ENCODE peak calls at places on chromosomes 6 and 20, in six cellular contexts. I, U, Q, H, E and X are unnamed samples.

GRCh38 chr20:20740595-20740994 is 28.2 kb upstream of the RALGAPA2 start:
- DNase-seq in I (no peak), U (no peak), Q (no peak), H (no peak), E (no peak), X (no peak)

GRCh38 chr6:106746660-106747059 is 117.3 kb downstream of the QRSL1 start:
- DNase-seq in I (no peak), U (no peak), Q (peak), H (no peak), E (no peak), X (peak)

GRCh38 chr6:148746363-148747144 is at the start of gene UST:
- DNase-seq in I (peak), U (peak), Q (peak), H (peak), E (peak), X (peak)

GRCh38 chr6:2853766-2854393 is 12.2 kb upstream of the SERPINB1 start:
- DNase-seq in I (no peak), U (no peak), Q (peak), H (peak), E (no peak), X (peak)

GRCh38 chr20:38094968-38095689 is 61.6 kb downstream of the RPRD1B start:
- DNase-seq in I (no peak), U (peak), Q (peak), H (peak), E (no peak), X (no peak)

GRCh38 chr6:2078888-2079287 is 166.5 kb downstream of the GMDS start:
- DNase-seq in I (no peak), U (no peak), Q (no peak), H (peak), E (no peak), X (no peak)

GRCh38 chr20:17747431-17747846 is 47.7 kb downstream of the BANF2 start:
- DNase-seq in I (no peak), U (no peak), Q (peak), H (peak), E (no peak), X (peak)

GRCh38 chr6:41785689-41786450 is 1.6 kb upstream of the TOMM6 start:
- DNase-seq in I (no peak), U (no peak), Q (no peak), H (no peak), E (peak), X (peak)

GRCh38 chr20:62664316-62664971 is 22.1 kb downstream of the SLCO4A1 start:
- DNase-seq in I (no peak), U (no peak), Q (no peak), H (no peak), E (no peak), X (no peak)

GRCh38 chr20:60327971-60328660 is 369.9 kb downstream of the CDH26 start:
- DNase-seq in I (no peak), U (no peak), Q (no peak), H (no peak), E (no peak), X (no peak)

GRCh38 chr6:42745083-42745637 is 743 bp downstream of the TBCC start:
- DNase-seq in I (no peak), U (peak), Q (no peak), H (peak), E (no peak), X (peak)

GRCh38 chr6:6661684-6662083 is 73.2 kb downstream of the LY86 start:
- DNase-seq in I (no peak), U (peak), Q (peak), H (no peak), E (no peak), X (peak)

GRCh38 chr6:33702345-33702977 is 9.0 kb downstream of the UQCC2 start:
- DNase-seq in I (no peak), U (no peak), Q (peak), H (peak), E (no peak), X (peak)

GRCh38 chr6:22448311-22448711 is 121.1 kb upstream of the HDGFL1 start:
- DNase-seq in I (no peak), U (no peak), Q (peak), H (no peak), E (no peak), X (peak)

GRCh38 chr6:1607557-1608221 is 2.0 kb upstream of the FOXC1 start:
- DNase-seq in I (no peak), U (no peak), Q (no peak), H (peak), E (no peak), X (no peak)

GRCh38 chr6:162913206-162913605 is 185.4 kb downstream of the PACRG start:
- DNase-seq in I (no peak), U (no peak), Q (no peak), H (no peak), E (no peak), X (no peak)

GRCh38 chr6:44966449-44967091 is 361.6 kb upstream of the RUNX2 start:
- DNase-seq in I (no peak), U (no peak), Q (peak), H (no peak), E (no peak), X (peak)

GRCh38 chr20:37521091-37521771 is at the start of gene NNAT:
- DNase-seq in I (no peak), U (no peak), Q (no peak), H (no peak), E (no peak), X (no peak)

GRCh38 chr6:38152620-38153019 is 333.1 kb downstream of the ZFAND3 start:
- DNase-seq in I (no peak), U (no peak), Q (no peak), H (no peak), E (no peak), X (no peak)

GRCh38 chr20:37898301-37899104 is 4.4 kb upstream of the VSTM2L start:
- DNase-seq in I (no peak), U (no peak), Q (no peak), H (no peak), E (no peak), X (no peak)

GRCh38 chr20:51517839-51518238 is 24.7 kb downstream of the NFATC2 start:
- DNase-seq in I (no peak), U (no peak), Q (no peak), H (no peak), E (no peak), X (no peak)

GRCh38 chr6:31634131-31634530 is 13.6 kb downstream of the PRRC2A start:
- DNase-seq in I (no peak), U (no peak), Q (peak), H (no peak), E (no peak), X (peak)

GRCh38 chr20:40650707-40651106 is 38.3 kb downstream of the MAFB start:
- DNase-seq in I (no peak), U (no peak), Q (no peak), H (no peak), E (no peak), X (no peak)

GRCh38 chr6:3442444-3443220 is 14.2 kb downstream of the SLC22A23 start:
- DNase-seq in I (no peak), U (no peak), Q (peak), H (no peak), E (no peak), X (no peak)

GRCh38 chr6:17601389-17601703 is 1.2 kb downstream of the FAM8A1 start:
- DNase-seq in I (no peak), U (no peak), Q (peak), H (no peak), E (no peak), X (no peak)

GRCh38 chr6:166850677-166851076 is 105.7 kb downstream of the RNASET2 start:
- DNase-seq in I (no peak), U (no peak), Q (no peak), H (no peak), E (no peak), X (no peak)

GRCh38 chr6:12356983-12357972 is 67.1 kb downstream of the EDN1 start:
- DNase-seq in I (no peak), U (no peak), Q (peak), H (peak), E (no peak), X (peak)

GRCh38 chr20:13212750-13213149 is 8.3 kb upstream of the ISM1 start:
- DNase-seq in I (no peak), U (no peak), Q (peak), H (peak), E (no peak), X (peak)

GRCh38 chr6:21185849-21186478 is 407.6 kb upstream of the SOX4 start:
- DNase-seq in I (no peak), U (no peak), Q (no peak), H (no peak), E (no peak), X (no peak)

GRCh38 chr20:17609978-17610377 is 40.1 kb downstream of the DSTN start:
- DNase-seq in I (no peak), U (no peak), Q (no peak), H (no peak), E (no peak), X (no peak)

GRCh38 chr6:168964138-168964892 is 289.3 kb downstream of the THBS2 start:
- DNase-seq in I (no peak), U (no peak), Q (peak), H (no peak), E (no peak), X (peak)

GRCh38 chr20:13749811-13750210 is 34.9 kb downstream of the ESF1 start:
- DNase-seq in I (no peak), U (no peak), Q (no peak), H (no peak), E (no peak), X (no peak)

GRCh38 chr6:117986401-117986800 is 79.3 kb downstream of the SLC35F1 start:
- DNase-seq in I (no peak), U (no peak), Q (no peak), H (no peak), E (no peak), X (no peak)

GRCh38 chr6:150299873-150300485 is 68.8 kb upstream of the IYD start:
- DNase-seq in I (no peak), U (no peak), Q (no peak), H (no peak), E (peak), X (no peak)

GRCh38 chr6:73121421-73121993 is 103.8 kb downstream of the KHDC1L start:
- DNase-seq in I (no peak), U (no peak), Q (peak), H (no peak), E (no peak), X (peak)

GRCh38 chr20:24795444-24795843 is 153.6 kb upstream of the CST7 start:
- DNase-seq in I (no peak), U (no peak), Q (no peak), H (no peak), E (no peak), X (no peak)

GRCh38 chr20:14291502-14291901 is 45.9 kb downstream of the FLRT3 start:
- DNase-seq in I (no peak), U (no peak), Q (no peak), H (no peak), E (no peak), X (no peak)

GRCh38 chr6:78611097-78611625 is 256.2 kb upstream of the IRAK1BP1 start:
- DNase-seq in I (no peak), U (no peak), Q (no peak), H (no peak), E (no peak), X (no peak)

GRCh38 chr6:165081944-165082532 is 227.4 kb downstream of the C6orf118 start:
- DNase-seq in I (no peak), U (no peak), Q (no peak), H (peak), E (no peak), X (no peak)

GRCh38 chr20:4835244-4836177 is 113.8 kb downstream of the PRND start:
- DNase-seq in I (no peak), U (peak), Q (peak), H (no peak), E (peak), X (peak)

GRCh38 chr20:39433461-39433860 is 471.3 kb downstream of the DHX35 start:
- DNase-seq in I (no peak), U (no peak), Q (peak), H (no peak), E (no peak), X (no peak)

GRCh38 chr20:39424923-39425678 is 463.0 kb downstream of the DHX35 start:
- DNase-seq in I (no peak), U (no peak), Q (peak), H (no peak), E (no peak), X (no peak)

GRCh38 chr20:39429716-39430115 is 467.6 kb downstream of the DHX35 start:
- DNase-seq in I (no peak), U (peak), Q (peak), H (no peak), E (no peak), X (no peak)
- TF ChIP-seq CTCF in I (peak), U (peak), Q (peak), H (peak), E (peak), X (no peak)

GRCh38 chr6:54646069-54646468 is 200.5 kb upstream of the FAM83B start:
- DNase-seq in I (no peak), U (no peak), Q (no peak), H (no peak), E (no peak), X (no peak)

GRCh38 chr6:54646551-54647300 is 199.8 kb upstream of the FAM83B start:
- DNase-seq in I (no peak), U (no peak), Q (peak), H (no peak), E (no peak), X (no peak)

DNA sequence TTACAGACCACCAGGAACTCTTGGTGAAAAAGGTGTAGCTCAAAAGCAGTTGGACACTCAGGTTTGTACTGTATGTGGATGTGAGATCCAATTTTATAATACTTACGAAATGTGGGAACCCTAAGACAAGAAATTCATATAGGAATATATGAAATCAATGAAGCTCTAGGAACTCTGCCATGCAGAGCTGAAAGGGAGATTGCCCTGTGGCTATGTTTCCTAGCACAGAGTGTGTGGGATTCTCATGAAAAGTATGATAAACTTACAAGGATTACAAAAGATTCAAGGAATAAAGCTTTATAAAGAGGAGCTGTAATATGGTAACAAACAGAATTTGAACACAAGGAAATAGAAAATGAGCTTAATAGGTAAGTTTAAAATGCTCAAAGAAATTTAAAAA is 205.7 kb upstream of the FAM83B start:
- DNase-seq in I (no peak), U (no peak), Q (no peak), H (no peak), E (no peak), X (no peak)
- H3K4me3 ChIP-seq in I (no peak), U (no peak), Q (no peak), H (no peak), E (no peak), X (no peak)

GRCh38 chr6:83119742-83120300 is 52.4 kb downstream of the DOP1A start:
- DNase-seq in I (no peak), U (no peak), Q (no peak), H (no peak), E (no peak), X (no peak)
- TF ChIP-seq CTCF in I (no peak), U (no peak), Q (no peak), H (no peak), E (no peak), X (no peak)

DNA sequence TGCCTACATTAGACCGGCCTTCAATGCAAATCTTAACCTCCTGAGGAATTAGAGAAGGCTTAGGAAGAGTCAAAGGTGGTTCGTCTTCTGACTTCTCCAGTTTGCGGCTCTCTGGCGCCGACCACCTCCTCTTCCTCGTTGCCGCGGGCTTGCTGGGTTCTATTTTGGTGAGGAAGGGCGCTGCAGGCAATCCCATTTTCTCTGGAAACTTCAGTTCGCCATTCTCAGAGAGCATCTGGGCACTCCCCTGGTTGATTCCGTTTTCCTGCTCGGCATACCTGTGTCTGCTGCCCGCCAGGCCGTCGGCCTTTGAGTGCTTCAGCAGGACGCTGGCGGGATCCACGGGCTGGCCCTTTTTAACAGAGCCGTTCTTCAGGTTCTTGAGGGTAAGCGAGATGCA is 67.9 kb downstream of the GMPR start:
- DNase-seq in I (no peak), U (no peak), Q (no peak), H (no peak), E (no peak), X (no peak)
- H3K4me3 ChIP-seq in I (no peak), U (no peak), Q (no peak), H (peak), E (no peak), X (no peak)